ENCODE peak calls at places on chromosome 18, in four cellular contexts. One of them, this sample, is unnamed.

GRCh38 chr18:48966523-48966922 is 15.8 kb upstream of the SMAD7 start:
- DNase-seq in HCT116: no peak
- DNase-seq in PC-9: no peak
- DNase-seq in H9: no peak
- DNase-seq in this sample: no peak

GRCh38 chr18:13234528-13234795 is 15.9 kb downstream of the LDLRAD4 start:
- DNase-seq in H9: no peak
- DNase-seq in PC-9: no peak
- DNase-seq in HCT116: no peak
- DNase-seq in this sample: no peak

GRCh38 chr18:5972298-5972697 is 77.0 kb upstream of the TMEM200C start:
- DNase-seq in H9: no peak
- DNase-seq in HCT116: no peak
- DNase-seq in PC-9: no peak
- DNase-seq in this sample: no peak

GRCh38 chr18:22168360-22168921 is 948 bp upstream of the GATA6 start:
- DNase-seq in HCT116: no peak
- DNase-seq in PC-9: peak
- DNase-seq in H9: peak
- DNase-seq in this sample: peak

GRCh38 chr18:54558609-54559585 is 32.1 kb upstream of the DYNAP start:
- DNase-seq in H9: no peak
- DNase-seq in PC-9: no peak
- DNase-seq in HCT116: no peak
- DNase-seq in this sample: peak

GRCh38 chr18:12309683-12310198 is 1.7 kb downstream of the TUBB6 start:
- DNase-seq in H9: no peak
- DNase-seq in PC-9: no peak
- DNase-seq in HCT116: no peak
- DNase-seq in this sample: no peak

GRCh38 chr18:80250740-80251364 is 3.5 kb upstream of the PARD6G start:
- DNase-seq in HCT116: no peak
- DNase-seq in H9: no peak
- DNase-seq in PC-9: no peak
- DNase-seq in this sample: no peak

GRCh38 chr18:46067431-46068007 is 4.5 kb downstream of the PSTPIP2 start:
- DNase-seq in H9: no peak
- DNase-seq in PC-9: peak
- DNase-seq in HCT116: peak
- DNase-seq in this sample: no peak

GRCh38 chr18:14937271-14937670 is 189.3 kb downstream of the ANKRD30B start:
- DNase-seq in HCT116: no peak
- DNase-seq in H9: no peak
- DNase-seq in PC-9: no peak
- DNase-seq in this sample: no peak

DNA sequence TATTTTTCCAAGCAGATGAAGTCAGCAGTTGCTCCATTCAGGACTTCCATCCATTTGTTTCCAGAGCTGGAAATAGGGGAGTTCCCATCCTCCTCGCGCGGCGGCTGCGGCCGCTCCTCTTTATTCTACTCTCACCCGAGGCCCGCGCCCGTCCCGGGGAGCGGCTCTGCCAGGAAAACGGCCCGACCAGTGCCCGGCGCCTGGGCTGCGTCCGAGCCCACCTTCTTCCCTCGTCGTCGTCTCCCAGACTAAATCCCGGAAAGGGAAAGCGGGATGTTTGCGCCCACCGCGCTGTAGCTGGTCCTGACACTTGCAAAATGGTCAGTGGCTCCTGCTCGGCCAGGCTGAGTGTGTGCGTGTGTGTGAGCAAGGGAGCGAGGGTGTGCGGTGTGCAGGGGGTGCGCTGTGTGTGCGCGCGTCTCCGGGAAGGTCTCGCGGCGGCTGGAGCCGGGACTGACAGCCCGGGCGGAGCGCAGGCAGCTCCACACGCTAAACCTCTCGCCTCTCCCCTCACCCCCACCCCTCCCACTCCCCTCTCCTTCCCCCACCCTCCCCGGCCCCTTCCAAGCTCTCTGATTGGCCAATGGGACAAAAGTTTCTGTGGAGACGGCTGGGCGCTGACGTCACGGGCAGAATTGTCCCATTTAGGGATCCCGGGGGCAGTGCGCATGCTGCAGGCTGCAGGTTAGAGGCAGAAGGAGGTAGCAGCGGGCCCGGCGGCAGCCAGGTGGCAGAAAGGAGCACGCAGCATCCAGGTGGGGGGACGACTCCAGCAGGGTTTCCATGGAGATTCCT is at the start of gene NOL4:
- DNase-seq in HCT116: no peak
- DNase-seq in PC-9: no peak
- DNase-seq in H9: peak
- DNase-seq in this sample: peak
- TF ChIP-seq CTCF in HCT116: no peak
- TF ChIP-seq CTCF in PC-9: no peak
- TF ChIP-seq CTCF in H9: peak
- TF ChIP-seq CTCF in this sample: peak

GRCh38 chr18:25038261-25038660 is 313.7 kb downstream of the ZNF521 start:
- DNase-seq in HCT116: no peak
- DNase-seq in PC-9: no peak
- DNase-seq in H9: no peak
- DNase-seq in this sample: no peak
- H2AFZ ChIP-seq in HCT116: no peak
- H2AFZ ChIP-seq in PC-9: no peak
- H2AFZ ChIP-seq in H9: no peak
- H2AFZ ChIP-seq in this sample: no peak

DNA sequence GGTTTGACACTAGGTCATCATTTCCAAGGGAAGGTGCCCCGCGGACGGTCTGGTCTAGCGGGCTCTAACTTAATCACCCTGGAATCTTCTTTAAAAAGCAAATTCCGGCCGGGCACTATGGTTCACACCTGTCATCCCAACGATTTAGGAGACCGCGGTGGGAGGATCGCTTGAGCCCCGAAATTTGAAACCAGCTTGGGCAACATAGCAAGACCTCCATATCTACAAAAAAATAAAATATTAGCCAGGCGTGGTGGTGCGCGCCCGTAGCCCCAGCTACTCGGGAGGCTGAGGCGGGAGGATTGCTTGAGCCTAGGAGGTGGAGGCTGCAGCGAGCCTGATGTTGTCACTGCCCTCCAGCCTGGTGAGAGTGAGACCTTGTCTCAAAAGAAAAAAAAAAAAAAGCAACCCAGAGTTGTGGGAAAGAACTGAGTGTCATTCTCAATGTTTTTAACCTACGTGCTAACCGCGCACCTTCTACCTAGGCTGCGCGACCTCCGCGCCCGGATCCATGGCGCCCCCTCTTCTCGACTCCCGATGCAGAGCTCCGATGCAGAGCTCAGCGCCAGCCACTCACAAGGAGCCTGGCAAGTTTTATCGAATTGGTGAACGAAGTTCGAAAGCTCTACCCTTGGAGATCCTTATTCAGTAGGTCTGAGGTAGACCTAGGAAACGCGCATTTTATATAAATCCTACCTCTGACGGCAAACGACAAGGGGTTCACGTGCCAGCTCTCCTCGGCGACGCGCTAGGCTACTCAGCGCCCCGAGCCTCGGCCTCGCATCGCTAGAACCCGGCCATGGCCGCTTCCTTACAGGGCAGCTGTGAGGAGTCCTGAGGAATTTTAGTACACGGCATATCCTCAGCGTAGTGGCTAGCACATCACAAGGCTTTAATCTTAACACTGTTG is 877 bp upstream of the TWSG1 start:
- DNase-seq in HCT116: no peak
- DNase-seq in PC-9: peak
- DNase-seq in H9: peak
- DNase-seq in this sample: no peak
- TF ChIP-seq CTCF in HCT116: no peak
- TF ChIP-seq CTCF in PC-9: no peak
- TF ChIP-seq CTCF in H9: no peak
- TF ChIP-seq CTCF in this sample: no peak

DNA sequence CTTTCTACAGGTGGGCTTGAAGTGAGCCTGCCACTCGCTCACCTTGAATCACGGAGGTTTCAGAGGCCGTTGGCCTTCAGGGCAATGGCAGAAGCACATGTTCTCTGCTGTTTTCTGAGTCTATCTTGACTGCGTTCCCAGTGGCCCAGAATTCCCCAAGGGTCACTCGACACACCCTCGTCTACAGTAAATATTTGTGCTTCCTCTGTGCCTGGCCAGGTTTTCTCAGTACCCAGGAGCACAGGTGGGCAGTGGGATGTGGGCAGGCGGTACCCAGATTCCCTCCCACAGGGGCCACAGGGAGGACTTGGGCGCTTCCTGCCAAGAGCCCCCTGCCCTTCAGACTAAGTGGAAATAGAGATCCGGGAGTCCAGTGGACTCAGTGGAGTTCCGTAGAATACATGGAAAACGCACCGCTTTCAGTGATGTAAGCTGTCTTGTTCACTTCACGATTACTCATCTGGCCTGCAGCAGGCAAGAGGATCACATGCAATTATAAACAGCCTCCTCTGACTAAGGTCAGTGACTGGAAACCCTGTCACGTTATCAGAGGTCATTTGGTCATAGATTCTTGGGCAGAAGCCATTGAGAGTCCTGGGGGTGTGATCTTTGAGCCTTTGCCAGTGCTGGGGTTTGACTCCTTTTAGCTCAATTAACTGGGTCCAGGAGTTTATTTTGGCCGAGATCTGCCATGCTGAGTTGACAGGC is 179.8 kb downstream of the NEDD4L start:
- DNase-seq in HCT116: peak
- DNase-seq in PC-9: peak
- DNase-seq in H9: no peak
- DNase-seq in this sample: peak
- H2AFZ ChIP-seq in HCT116: no peak
- H2AFZ ChIP-seq in PC-9: no peak
- H2AFZ ChIP-seq in H9: no peak
- H2AFZ ChIP-seq in this sample: no peak

DNA sequence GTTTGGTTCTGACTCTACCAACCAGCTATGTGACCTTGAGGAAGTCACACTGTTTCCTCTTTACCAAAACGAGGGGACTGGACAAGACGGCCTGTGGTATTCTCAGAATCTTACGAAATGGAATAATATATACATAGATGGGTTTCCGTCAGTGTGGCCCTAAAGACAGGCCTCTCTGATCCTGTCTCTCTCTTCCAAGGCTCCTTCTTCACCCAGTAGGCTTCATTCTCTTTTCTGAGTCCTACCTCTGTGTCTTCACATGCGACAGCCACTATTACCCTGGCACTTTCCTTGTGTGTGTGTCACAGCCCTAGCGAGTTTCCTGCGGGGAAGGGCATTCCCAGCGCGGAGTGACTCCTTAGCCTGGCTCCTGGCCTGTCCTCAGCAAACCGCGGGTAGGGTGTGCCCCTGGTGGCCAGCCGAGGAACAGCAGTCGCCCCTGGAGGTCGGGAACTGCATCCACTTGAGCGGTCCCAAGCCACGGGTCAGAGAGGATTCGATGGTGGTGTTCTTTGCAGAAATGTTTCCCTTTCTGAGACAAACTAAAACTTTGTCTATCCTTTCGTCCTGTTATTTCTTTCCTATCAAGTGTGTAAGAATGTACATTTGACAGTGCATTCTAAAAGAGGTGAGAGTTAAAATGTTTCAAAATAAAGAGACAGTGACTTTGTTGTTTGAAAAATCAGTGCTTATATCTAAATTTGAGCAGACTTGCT is 63.3 kb downstream of the RAB31 start:
- DNase-seq in H9: peak
- DNase-seq in HCT116: peak
- DNase-seq in PC-9: no peak
- DNase-seq in this sample: peak
- TF ChIP-seq CTCF in H9: peak
- TF ChIP-seq CTCF in HCT116: peak
- TF ChIP-seq CTCF in PC-9: peak
- TF ChIP-seq CTCF in this sample: peak

DNA sequence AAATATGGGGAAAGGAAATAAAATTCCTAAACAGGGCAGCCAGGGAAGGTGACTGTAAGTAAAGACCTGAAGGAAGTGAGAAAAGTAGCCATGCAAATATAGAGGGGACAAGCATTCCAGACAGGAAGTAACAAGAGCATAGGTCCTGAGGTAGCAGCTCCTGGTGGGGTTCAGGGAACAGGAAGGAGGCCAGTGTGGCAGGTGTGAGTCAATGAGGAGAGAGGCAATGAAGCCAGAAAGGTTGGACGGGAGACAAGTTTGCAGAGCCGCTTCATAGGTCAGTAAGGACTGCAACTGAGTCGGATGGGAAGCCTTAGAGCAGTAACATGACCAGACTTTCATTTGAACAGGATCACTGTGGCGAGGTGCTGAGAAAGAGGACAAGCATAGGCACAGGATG is 150.9 kb downstream of the METTL4 start:
- DNase-seq in HCT116: no peak
- DNase-seq in H9: no peak
- DNase-seq in PC-9: no peak
- DNase-seq in this sample: no peak
- H2AFZ ChIP-seq in HCT116: no peak
- H2AFZ ChIP-seq in H9: no peak
- H2AFZ ChIP-seq in PC-9: no peak
- H2AFZ ChIP-seq in this sample: no peak

DNA sequence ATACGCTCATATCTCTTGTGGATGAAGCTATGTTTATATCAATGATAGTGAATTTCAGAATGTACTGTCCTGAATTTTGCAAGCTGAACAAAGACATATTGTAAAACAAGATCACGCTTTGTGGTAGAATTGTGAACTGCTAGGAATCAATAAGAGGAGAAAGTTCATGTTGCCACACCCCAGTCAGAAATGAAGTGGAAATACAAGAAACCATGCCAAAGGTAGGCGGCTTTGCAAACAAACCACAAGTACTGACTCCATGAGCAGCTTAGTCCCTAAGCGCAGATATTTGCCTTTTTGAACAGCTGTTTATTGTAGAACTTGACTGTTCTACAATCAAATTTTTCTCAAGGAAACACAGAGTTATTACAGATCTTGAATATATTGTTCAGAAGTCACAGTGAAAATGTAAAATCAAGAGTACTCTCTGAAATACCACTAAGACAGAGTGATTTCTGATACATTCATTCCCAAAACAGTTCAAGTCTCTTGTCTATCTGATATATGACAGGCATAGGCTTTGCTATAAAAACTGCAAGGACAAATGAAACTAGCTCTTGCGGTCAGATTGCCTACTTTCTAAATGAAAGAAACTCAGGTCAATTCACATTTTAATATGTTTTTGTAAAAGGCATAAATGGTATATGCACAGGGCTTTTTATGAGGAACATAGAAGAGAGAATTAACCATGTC is 120.9 kb upstream of the CDH19 start:
- DNase-seq in PC-9: peak
- DNase-seq in HCT116: no peak
- DNase-seq in H9: no peak
- DNase-seq in this sample: peak
- TF ChIP-seq CTCF in PC-9: no peak
- TF ChIP-seq CTCF in HCT116: no peak
- TF ChIP-seq CTCF in H9: no peak
- TF ChIP-seq CTCF in this sample: no peak

This sample was measured in hepatocyte.